ENCODE peak calls at places on chromosomes 1 and 21, in seven cellular contexts. T is activated CD8-positive, alpha-beta T cell treated with anti-CD3 and anti-CD28 coated beads for 36 hours; I is stimulated activated naive B cell treated with anti-CD40 and anti-IgM and Interleukin-4, amounts not matched to agents 10 μg/mL and 1 μg/mL and 100 μg/mL, for 72 hours; F is stimulated activated naive CD8-positive, alpha-beta T cell treated with anti-CD3 and anti-CD28 coated beads, Interleukin-15, amount 100 ng/mL, for 72 hours; K is HCT116; D is activated B cell treated with CpG ODN at 0.5 μM for 24 hours; P is right cardiac atrium. Q is an unnamed sample.

GRCh38 chr1:16174261-16174871 is 18.5 kb upstream of the EPHA2 start:
- ATAC-seq in T (no peak), D (no peak), P (no peak), F (no peak), K (peak; percentile 6), I (no peak), Q (no peak)

GRCh38 chr1:117616967-117617366 is 11.1 kb downstream of the TENT5C start:
- ATAC-seq in K (no peak), T (no peak), D (no peak), P (no peak), I (no peak), F (no peak), Q (no peak)

GRCh38 chr1:20610950-20611349 is 22.1 kb downstream of the CDA start:
- ATAC-seq in P (no peak), I (no peak), K (no peak), T (no peak), D (no peak), F (no peak), Q (no peak)

GRCh38 chr1:158054721-158055120 is 61.3 kb downstream of the KIRREL1 start:
- ATAC-seq in F (no peak), I (no peak), P (no peak), D (no peak), K (no peak), T (no peak), Q (no peak)

GRCh38 chr21:45363921-45364463 is 41.0 kb upstream of the COL18A1 start:
- ATAC-seq in K (peak; percentile 68), D (no peak), I (peak; percentile 66), P (peak; percentile 85), F (peak; percentile 71), T (peak; percentile 89), Q (no peak)

GRCh38 chr1:116763787-116764465 is 9.7 kb downstream of the CD2 start:
- ATAC-seq in P (peak; percentile 22), F (peak; percentile 42), T (peak; percentile 21), K (peak; percentile 94), I (no peak), D (no peak), Q (peak; percentile 32)

GRCh38 chr1:10510520-10511493 is 36.1 kb downstream of the PEX14 start:
- ATAC-seq in T (peak; percentile 92), F (peak; percentile 97), D (peak; percentile 89), P (no peak), I (peak; percentile 98), K (peak; percentile 57), Q (peak; percentile 98)

GRCh38 chr1:54159733-54160316 is 7.0 kb upstream of the CDCP2 start:
- ATAC-seq in K (no peak), D (no peak), I (no peak), P (no peak), T (no peak), F (no peak), Q (peak; percentile 18)

GRCh38 chr1:12161324-12161661 is 5.5 kb upstream of the TNFRSF1B start:
- ATAC-seq in T (peak; percentile 6), P (no peak), F (peak; percentile 5), D (no peak), K (peak; percentile 4), I (no peak), Q (no peak)

GRCh38 chr1:230270940-230271325 is 155.2 kb downstream of the PGBD5 start:
- ATAC-seq in T (peak; percentile 43), F (peak; percentile 42), K (no peak), D (peak; percentile 19), I (peak; percentile 56), P (peak; percentile 44), Q (peak; percentile 32)

GRCh38 chr1:22969224-22969829 is 3.3 kb downstream of the LACTBL1 start:
- ATAC-seq in P (peak; percentile 16), I (no peak), K (no peak), D (no peak), T (no peak), F (no peak), Q (no peak)

GRCh38 chr1:156693858-156694562 is 11.4 kb downstream of the CRABP2 start:
- ATAC-seq in P (no peak), K (no peak), F (no peak), I (no peak), D (no peak), T (no peak), Q (no peak)

GRCh38 chr1:91123319-91123718 is 101.5 kb upstream of the ZNF644 start:
- ATAC-seq in D (no peak), T (no peak), K (no peak), P (no peak), F (no peak), I (no peak), Q (no peak)

GRCh38 chr1:31875636-31876236 is 59.9 kb upstream of the SPOCD1 start:
- ATAC-seq in I (no peak), P (no peak), D (no peak), T (no peak), F (no peak), K (no peak), Q (no peak)

GRCh38 chr1:61244114-61244513 is 161.8 kb downstream of the NFIA start:
- ATAC-seq in T (no peak), D (no peak), I (no peak), F (peak; percentile 61), P (no peak), K (peak; percentile 87), Q (no peak)

GRCh38 chr1:165416876-165417275 is 28.1 kb downstream of the RXRG start:
- ATAC-seq in F (no peak), D (no peak), T (no peak), K (no peak), P (peak; percentile 92), I (no peak), Q (no peak)

GRCh38 chr1:6600410-6601048 is 2.1 kb downstream of the KLHL21 start:
- ATAC-seq in T (no peak), I (no peak), F (no peak), K (no peak), D (peak; percentile 0), P (peak; percentile 7), Q (no peak)